ENCODE peak calls at places on chromosomes 5 and 9, in nine cellular contexts. O is PC-3, V is nephron progenitor cell, T is OCI-LY7, J is Peyer's patch, W is RWPE1, H is osteoblast, X is chondrocyte, P is GM13976. E is an unnamed sample.

GRCh38 chr9:5698810-5699556 is 70.1 kb downstream of the RIC1 start:
- DNase-seq in O (peak), V (no peak), T (no peak), J (no peak), W (no peak), H (no peak), X (no peak), P (peak), E (no peak)

GRCh38 chr5:132483661-132484385 is 6.8 kb downstream of the IRF1 start:
- DNase-seq in O (no peak), V (no peak), T (no peak), J (peak), W (no peak), H (no peak), X (peak), P (no peak), E (no peak)

GRCh38 chr9:129174724-129175514 is 3.1 kb downstream of the IER5L start:
- DNase-seq in O (peak), V (peak), T (peak), J (peak), W (peak), H (peak), X (no peak), P (peak), E (no peak)

GRCh38 chr5:133847301-133847700 is 121.1 kb downstream of the C5orf15 start:
- DNase-seq in O (no peak), V (no peak), T (no peak), J (no peak), W (no peak), H (no peak), X (no peak), P (no peak), E (no peak)

GRCh38 chr9:33287087-33287490 is 3.2 kb upstream of the NFX1 start:
- DNase-seq in O (peak), V (peak), T (peak), J (no peak), W (peak), H (peak), X (no peak), P (peak), E (peak)

GRCh38 chr9:137299938-137300337 is 2.1 kb downstream of the NRARP start:
- DNase-seq in O (no peak), V (peak), T (no peak), J (peak), W (no peak), H (no peak), X (no peak), P (no peak), E (no peak)

GRCh38 chr5:8600843-8601242 is 731.9 kb downstream of the MTRR start:
- DNase-seq in O (peak), V (no peak), T (no peak), J (no peak), W (no peak), H (no peak), X (no peak), P (no peak), E (no peak)

GRCh38 chr5:61280766-61281427 is 51.2 kb upstream of the ZSWIM6 start:
- DNase-seq in O (peak), V (no peak), T (no peak), J (peak), W (peak), H (no peak), X (no peak), P (no peak), E (no peak)

GRCh38 chr9:19946446-19947109 is 157.7 kb upstream of the SLC24A2 start:
- DNase-seq in O (peak), V (peak), T (peak), J (no peak), W (peak), H (no peak), X (no peak), P (no peak), E (no peak)

GRCh38 chr5:176676361-176676824 is 29.1 kb downstream of the TSPAN17 start:
- DNase-seq in O (peak), V (no peak), T (peak), J (no peak), W (no peak), H (peak), X (no peak), P (peak), E (peak)

GRCh38 chr9:134651226-134651905 is 9.8 kb downstream of the COL5A1 start:
- DNase-seq in O (no peak), V (no peak), T (no peak), J (peak), W (no peak), H (peak), X (peak), P (no peak), E (no peak)

GRCh38 chr5:6633469-6634326 is 458 bp downstream of the SRD5A1 start:
- DNase-seq in O (peak), V (peak), T (no peak), J (peak), W (peak), H (peak), X (no peak), P (no peak), E (no peak)

GRCh38 chr5:156406023-156406422 is 79.1 kb downstream of the SGCD start:
- DNase-seq in O (no peak), V (no peak), T (no peak), J (no peak), W (no peak), H (no peak), X (no peak), P (no peak), E (no peak)

GRCh38 chr5:157366741-157367684 is 93.0 kb upstream of the NIPAL4 start:
- DNase-seq in O (peak), V (peak), T (peak), J (no peak), W (no peak), H (no peak), X (no peak), P (no peak), E (no peak)

GRCh38 chr9:93072383-93072795 is 13.9 kb downstream of the SUSD3 start:
- DNase-seq in O (no peak), V (no peak), T (no peak), J (peak), W (no peak), H (peak), X (no peak), P (no peak), E (no peak)

GRCh38 chr9:111152614-111153013 is 114.3 kb upstream of the LPAR1 start:
- DNase-seq in O (no peak), V (no peak), T (no peak), J (no peak), W (no peak), H (no peak), X (no peak), P (no peak), E (no peak)

GRCh38 chr5:57784106-57784505 is 301.5 kb upstream of the ACTBL2 start:
- DNase-seq in O (no peak), V (no peak), T (no peak), J (no peak), W (peak), H (peak), X (no peak), P (no peak), E (no peak)

GRCh38 chr9:89609426-89610006 is 4.7 kb downstream of the GADD45G start:
- DNase-seq in O (no peak), V (no peak), T (no peak), J (no peak), W (no peak), H (peak), X (no peak), P (no peak), E (no peak)

GRCh38 chr5:36252722-36253340 is 11.1 kb upstream of the NADK2 start:
- DNase-seq in O (no peak), V (no peak), T (no peak), J (no peak), W (no peak), H (no peak), X (no peak), P (no peak), E (no peak)

GRCh38 chr5:142587354-142587965 is 98.4 kb downstream of the FGF1 start:
- DNase-seq in O (peak), V (peak), T (peak), J (no peak), W (no peak), H (no peak), X (no peak), P (peak), E (peak)

GRCh38 chr9:976805-977360 is 428 bp downstream of the DMRT3 start:
- DNase-seq in O (peak), V (peak), T (no peak), J (no peak), W (no peak), H (no peak), X (no peak), P (peak), E (no peak)

GRCh38 chr5:120436996-120437395 is 27.1 kb upstream of the PRR16 start:
- DNase-seq in O (no peak), V (no peak), T (no peak), J (no peak), W (no peak), H (peak), X (no peak), P (no peak), E (no peak)

GRCh38 chr9:91089405-91090131 is 272.1 kb downstream of the AUH start:
- DNase-seq in O (peak), V (no peak), T (peak), J (no peak), W (no peak), H (no peak), X (no peak), P (peak), E (peak)

GRCh38 chr9:136013524-136014034 is 52.4 kb upstream of the UBAC1 start:
- DNase-seq in O (no peak), V (peak), T (peak), J (no peak), W (no peak), H (peak), X (peak), P (no peak), E (no peak)

GRCh38 chr5:131749138-131749537 is 47.7 kb downstream of the FNIP1 start:
- DNase-seq in O (peak), V (no peak), T (no peak), J (no peak), W (peak), H (peak), X (no peak), P (no peak), E (no peak)

GRCh38 chr5:179550511-179551342 is at the start of gene RUFY1:
- DNase-seq in O (peak), V (peak), T (peak), J (peak), W (peak), H (peak), X (no peak), P (peak), E (peak)

GRCh38 chr5:107781451-107781850 is 110.7 kb upstream of the EFNA5 start:
- DNase-seq in O (peak), V (no peak), T (no peak), J (no peak), W (no peak), H (no peak), X (no peak), P (no peak), E (no peak)

GRCh38 chr5:134763221-134763620 is 4.6 kb downstream of the DDX46 start:
- DNase-seq in O (no peak), V (no peak), T (no peak), J (no peak), W (no peak), H (no peak), X (no peak), P (no peak), E (no peak)

GRCh38 chr5:140883373-140883772 is 1.4 kb downstream of the PCDHA13 start:
- DNase-seq in O (no peak), V (no peak), T (no peak), J (no peak), W (no peak), H (peak), X (peak), P (no peak), E (no peak)

GRCh38 chr5:172766287-172767104 is 4.5 kb downstream of the DUSP1 start:
- DNase-seq in O (peak), V (no peak), T (no peak), J (no peak), W (peak), H (peak), X (no peak), P (no peak), E (no peak)

GRCh38 chr9:99690573-99690972 is 131.1 kb upstream of the NR4A3 start:
- DNase-seq in O (no peak), V (no peak), T (no peak), J (no peak), W (no peak), H (no peak), X (no peak), P (no peak), E (no peak)

GRCh38 chr5:92017786-92018185 is 634.7 kb upstream of the ARRDC3 start:
- DNase-seq in O (peak), V (no peak), T (no peak), J (no peak), W (peak), H (peak), X (no peak), P (no peak), E (no peak)

GRCh38 chr5:65394078-65394477 is 87.6 kb downstream of the ADAMTS6 start:
- DNase-seq in O (no peak), V (no peak), T (no peak), J (no peak), W (no peak), H (peak), X (no peak), P (no peak), E (no peak)

GRCh38 chr5:139710370-139711066 is 62.4 kb downstream of the CXXC5 start:
- DNase-seq in O (no peak), V (peak), T (peak), J (peak), W (peak), H (peak), X (no peak), P (peak), E (peak)

GRCh38 chr9:97819735-97820134 is 33.3 kb upstream of the FOXE1 start:
- DNase-seq in O (no peak), V (no peak), T (no peak), J (no peak), W (no peak), H (no peak), X (no peak), P (no peak), E (no peak)

GRCh38 chr5:22079002-22079401 is 774.1 kb downstream of the CDH12 start:
- DNase-seq in O (no peak), V (no peak), T (no peak), J (no peak), W (no peak), H (no peak), X (no peak), P (no peak), E (no peak)

GRCh38 chr5:93017854-93018253 is 563.2 kb downstream of the NR2F1-AS1 start:
- DNase-seq in O (peak), V (no peak), T (no peak), J (no peak), W (peak), H (no peak), X (no peak), P (no peak), E (no peak)

GRCh38 chr5:143977891-143978448 is 166.0 kb downstream of the HMHB1 start:
- DNase-seq in O (peak), V (no peak), T (no peak), J (no peak), W (peak), H (no peak), X (no peak), P (no peak), E (no peak)

DNA sequence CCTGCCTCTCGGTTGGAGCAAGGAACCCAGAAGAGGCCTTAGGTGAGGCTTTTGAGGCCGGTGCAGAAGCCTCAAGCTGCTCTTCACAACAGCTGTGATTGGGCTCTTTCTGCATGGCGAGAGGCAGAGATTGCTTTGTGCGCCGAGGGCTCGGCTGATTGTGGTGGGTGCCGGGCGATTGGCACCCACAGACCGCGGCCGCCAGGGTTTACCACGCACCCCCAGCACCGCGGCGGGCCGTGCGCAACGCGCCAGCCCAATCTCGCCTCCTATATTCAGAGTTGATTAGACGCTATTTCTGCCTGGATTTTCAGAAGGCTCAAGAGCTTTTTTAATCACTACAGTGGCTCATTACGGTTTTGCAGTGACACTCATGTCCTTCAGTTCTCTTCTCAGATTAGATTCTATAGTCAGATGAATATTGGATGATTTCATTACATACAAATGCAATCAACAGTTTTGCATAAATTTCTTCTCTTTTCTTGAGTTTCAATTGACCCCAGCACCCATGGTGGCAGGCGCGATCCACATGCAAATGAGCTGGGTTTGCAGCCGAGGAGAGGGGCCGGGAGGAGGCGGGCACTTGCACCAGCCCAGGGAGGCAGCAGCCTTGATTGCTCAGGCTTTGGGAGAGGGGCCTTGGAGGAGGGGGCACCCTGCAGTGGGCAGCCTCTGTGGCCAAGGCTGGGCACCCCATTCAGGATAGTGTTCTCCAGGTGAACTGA is 33.8 kb upstream of the PTGS1 start:
- DNase-seq in O (no peak), V (no peak), T (peak), J (no peak), W (no peak), H (peak), X (no peak), P (no peak), E (no peak)
- TF ChIP-seq CTCF in O (no peak), V (no peak), T (no peak), J (no peak), W (no peak), H (no peak), X (no peak), P (no peak), E (no peak)

DNA sequence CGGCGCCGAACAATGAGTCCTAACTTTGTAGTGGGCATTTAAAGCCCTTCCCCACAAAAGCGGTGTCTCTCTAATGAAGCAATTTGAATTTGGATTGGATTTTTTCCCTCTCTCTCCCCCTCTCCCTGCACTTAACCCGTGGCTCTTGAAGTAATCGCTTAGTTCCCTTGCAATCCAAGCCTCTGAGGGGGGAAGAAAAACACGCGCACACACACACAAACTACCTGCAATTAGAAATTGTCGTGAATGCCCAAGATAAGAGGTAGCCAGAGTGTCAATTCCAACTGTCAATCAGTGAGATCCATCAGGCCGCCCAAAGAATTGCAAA is 1.2 kb downstream of the LHX6 start:
- DNase-seq in O (peak), V (no peak), T (no peak), J (no peak), W (no peak), H (no peak), X (no peak), P (peak), E (no peak)
- TF ChIP-seq CTCF in O (peak), V (no peak), T (no peak), J (no peak), W (no peak), H (no peak), X (peak), P (no peak), E (no peak)

GRCh38 chr9:78613006-78613405 is 316.1 kb downstream of the PSAT1 start:
- DNase-seq in O (peak), V (no peak), T (no peak), J (no peak), W (no peak), H (no peak), X (no peak), P (no peak), E (no peak)

GRCh38 chr9:78618735-78619134 is 321.8 kb downstream of the PSAT1 start:
- DNase-seq in O (no peak), V (no peak), T (no peak), J (no peak), W (no peak), H (no peak), X (no peak), P (no peak), E (no peak)

GRCh38 chr9:78612089-78612488 is 315.2 kb downstream of the PSAT1 start:
- DNase-seq in O (peak), V (no peak), T (no peak), J (no peak), W (peak), H (no peak), X (no peak), P (no peak), E (no peak)

GRCh38 chr9:78620303-78620702 is 323.4 kb downstream of the PSAT1 start:
- DNase-seq in O (peak), V (no peak), T (no peak), J (no peak), W (no peak), H (no peak), X (no peak), P (no peak), E (no peak)

GRCh38 chr9:78614892-78615291 is 318.0 kb downstream of the PSAT1 start:
- DNase-seq in O (no peak), V (no peak), T (no peak), J (no peak), W (no peak), H (no peak), X (no peak), P (no peak), E (no peak)
- TF ChIP-seq CTCF in O (no peak), V (no peak), T (no peak), J (no peak), W (no peak), H (no peak), X (no peak), P (no peak), E (no peak)

GRCh38 chr9:29211681-29212589 is 1638.7 kb upstream of the C9orf72 start:
- DNase-seq in O (no peak), V (peak), T (no peak), J (peak), W (peak), H (peak), X (no peak), P (peak), E (peak)
- TF ChIP-seq CTCF in O (no peak), V (peak), T (no peak), J (peak), W (peak), H (peak), X (peak), P (peak), E (peak)

GRCh38 chr5:17203329-17204132 is 13.9 kb upstream of the BASP1 start:
- DNase-seq in O (peak), V (peak), T (peak), J (no peak), W (peak), H (peak), X (no peak), P (peak), E (peak)
- TF ChIP-seq CTCF in O (peak), V (peak), T (peak), J (peak), W (peak), H (peak), X (peak), P (peak), E (peak)

GRCh38 chr5:130141689-130142320 is 237.5 kb downstream of the CHSY3 start:
- DNase-seq in O (peak), V (peak), T (no peak), J (no peak), W (peak), H (no peak), X (no peak), P (peak), E (peak)
- TF ChIP-seq CTCF in O (peak), V (peak), T (peak), J (no peak), W (no peak), H (peak), X (peak), P (peak), E (peak)

GRCh38 chr5:87412417-87413115 is at the start of gene CCNH:
- DNase-seq in O (peak), V (peak), T (peak), J (peak), W (peak), H (peak), X (peak), P (peak), E (peak)
- TF ChIP-seq CTCF in O (no peak), V (no peak), T (no peak), J (no peak), W (no peak), H (no peak), X (peak), P (no peak), E (no peak)

DNA sequence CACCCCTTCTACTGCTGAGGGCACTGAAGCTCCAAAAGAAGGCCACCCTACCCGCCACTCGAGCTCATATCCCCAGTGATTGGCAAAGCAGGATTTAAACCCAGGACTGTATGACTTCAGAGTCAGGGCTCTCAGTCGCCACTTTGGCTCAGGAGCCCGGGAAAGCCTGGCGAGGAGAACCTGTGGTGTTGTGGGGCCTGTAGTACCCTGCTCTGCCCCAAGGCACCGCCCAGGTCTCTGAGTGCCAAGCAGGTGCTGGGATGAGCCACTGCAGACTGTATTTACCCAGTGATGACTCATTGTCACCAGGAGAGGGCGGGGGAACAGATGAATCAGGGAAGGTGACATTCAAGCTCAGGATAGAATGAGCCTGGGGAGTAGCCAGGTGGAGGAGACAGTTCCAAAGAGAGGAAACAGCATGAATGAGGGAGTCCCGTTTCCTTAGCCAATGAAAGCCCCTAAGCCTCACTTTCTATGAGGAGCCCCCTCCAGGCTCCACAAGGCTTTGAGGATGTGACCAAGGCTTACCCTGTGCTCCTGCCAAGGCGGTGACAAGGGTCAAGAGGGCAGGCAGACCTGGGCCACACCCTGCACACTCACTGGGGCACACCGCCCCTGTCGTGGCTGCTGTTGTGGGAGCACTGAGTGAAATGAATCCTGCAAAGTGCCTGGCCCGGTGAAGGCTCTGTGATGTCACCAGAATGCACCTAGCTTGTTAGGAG is 17.8 kb upstream of the DPM2 start:
- DNase-seq in O (peak), V (no peak), T (peak), J (peak), W (peak), H (no peak), X (no peak), P (peak), E (peak)
- TF ChIP-seq CTCF in O (peak), V (peak), T (peak), J (peak), W (no peak), H (no peak), X (peak), P (peak), E (peak)